ENCODE peak calls at places on chromosomes 7 and 10, in nine cellular contexts. G is mammary epithelial cell; Q is prostate gland; B is psoas muscle; P is CD8-positive, alpha-beta memory T cell; U is cardiac muscle cell; M is lower lobe of right lung; N is fibroblast of lung; R is H1. D is an unnamed sample. For H3K4me1, the result is how much of the 10 kb centered on the place peaks cover.

GRCh38 chr7:48634116-48634632 is 290.2 kb upstream of the CDC14C start:
- DNase-seq in G (no peak), Q (no peak), B (no peak), P (no peak), U (no peak), M (no peak), N (no peak), R (no peak), D (no peak)

GRCh38 chr10:126243976-126244375 is 144.3 kb downstream of the ADAM12 start:
- DNase-seq in G (no peak), Q (no peak), B (no peak), P (no peak), U (no peak), M (no peak), N (peak), R (no peak), D (no peak)

GRCh38 chr10:16505168-16505567 is 16.5 kb downstream of the C1QL3 start:
- DNase-seq in G (no peak), Q (no peak), B (no peak), P (no peak), U (no peak), M (no peak), N (no peak), R (no peak), D (no peak)

GRCh38 chr10:97422921-97423420 is 3.0 kb upstream of the PGAM1 start:
- DNase-seq in G (peak), Q (no peak), B (no peak), P (no peak), U (no peak), M (no peak), N (peak), R (no peak), D (no peak)

GRCh38 chr10:77383861-77384553 is 253.6 kb downstream of the KCNMA1 start:
- DNase-seq in G (no peak), Q (no peak), B (no peak), P (no peak), U (no peak), M (no peak), N (no peak), R (no peak), D (no peak)

GRCh38 chr10:49608166-49608758 is 1.8 kb upstream of the SLC18A3 start:
- DNase-seq in G (no peak), Q (no peak), B (no peak), P (no peak), U (no peak), M (no peak), N (no peak), R (no peak), D (peak)

GRCh38 chr7:36191292-36191920 is 38.4 kb downstream of the EEPD1 start:
- DNase-seq in G (no peak), Q (no peak), B (no peak), P (no peak), U (peak), M (no peak), N (peak), R (no peak), D (no peak)

GRCh38 chr10:73467210-73467609 is 28.6 kb downstream of the PPP3CB start:
- DNase-seq in G (no peak), Q (no peak), B (no peak), P (no peak), U (peak), M (no peak), N (no peak), R (no peak), D (no peak)

GRCh38 chr7:77368974-77369373 is 47.2 kb downstream of the GSAP start:
- DNase-seq in G (no peak), Q (no peak), B (no peak), P (no peak), U (peak), M (no peak), N (peak), R (no peak), D (no peak)

GRCh38 chr7:36658603-36659516 is 65.4 kb downstream of the AOAH start:
- DNase-seq in G (peak), Q (no peak), B (no peak), P (no peak), U (no peak), M (no peak), N (peak), R (no peak), D (no peak)

GRCh38 chr7:134844200-134844599 is 64.8 kb downstream of the CALD1 start:
- DNase-seq in G (peak), Q (no peak), B (no peak), P (no peak), U (no peak), M (no peak), N (no peak), R (no peak), D (no peak)
- H3K4me1 ChIP-seq in G (under half), Q (under half), B (under half), P (under half), U (under half), M (under half), N (under half), R (under half), D (under half)

DNA sequence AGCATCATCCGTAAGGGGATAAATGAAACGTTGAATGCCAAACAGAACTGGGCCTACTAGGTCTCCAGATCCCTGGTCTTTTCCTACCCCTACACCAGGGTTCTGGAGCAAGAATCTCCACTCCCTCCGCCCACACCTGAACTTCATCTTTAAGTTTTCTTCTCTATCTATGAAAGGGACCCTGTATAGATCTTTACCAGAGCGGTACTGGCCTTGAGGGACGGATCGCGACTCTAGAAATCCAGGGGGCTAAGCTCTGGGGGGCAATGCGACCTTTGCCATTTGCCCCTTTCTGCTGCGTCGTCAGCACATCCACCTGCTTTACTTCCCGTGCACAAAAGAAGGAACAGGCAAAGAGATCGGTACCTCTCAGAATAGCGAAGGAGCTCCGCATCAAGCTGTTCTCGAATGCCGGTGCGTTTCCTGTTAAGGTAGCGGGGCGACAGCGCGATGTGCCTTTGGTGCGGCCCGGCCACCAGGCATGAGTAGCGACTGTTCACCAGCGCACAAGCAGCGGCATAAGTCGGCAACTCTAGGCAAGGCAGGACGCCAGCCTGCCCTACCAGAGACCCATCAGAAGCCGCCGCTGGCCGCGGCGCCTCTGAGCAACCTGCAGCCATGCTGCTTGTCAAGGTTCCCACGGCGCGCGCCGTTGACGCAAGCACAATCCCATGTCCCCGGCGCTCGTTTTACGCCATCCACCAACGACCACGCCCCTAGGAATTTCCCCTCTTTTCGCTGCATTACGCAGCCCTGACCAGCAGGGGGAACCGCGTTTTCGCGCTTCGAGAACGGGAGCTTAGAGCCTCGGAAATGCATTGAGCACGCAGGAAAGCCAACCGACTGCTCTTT is at the start of gene POLR1F:
- DNase-seq in G (peak), Q (peak), B (peak), P (peak), U (peak), M (peak), N (peak), R (peak), D (peak)
- H3K4me1 ChIP-seq in G (under half), Q (under half), B (under half), P (under half), U (under half), M (under half), N (under half), R (under half), D (under half)

DNA sequence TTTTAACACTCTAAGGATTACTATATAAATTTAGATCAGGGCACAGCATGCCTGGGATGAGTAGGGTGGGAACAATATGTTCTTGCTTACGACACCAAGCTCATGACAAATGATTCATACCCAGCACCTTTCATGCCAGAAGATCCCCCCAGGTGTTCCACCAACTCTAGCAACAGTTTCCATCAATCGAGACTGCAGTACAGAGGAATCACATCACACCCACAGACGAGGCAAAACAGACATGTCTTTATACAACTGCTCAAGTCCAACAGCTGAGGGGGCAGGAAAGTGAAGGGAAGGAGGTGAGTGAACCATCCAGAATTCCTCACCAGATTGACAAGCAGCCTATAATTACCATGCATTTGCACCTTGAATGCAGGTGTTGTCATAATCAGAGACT is 3.6 kb downstream of the SORCS1 start:
- DNase-seq in G (no peak), Q (no peak), B (no peak), P (no peak), U (no peak), M (no peak), N (no peak), R (no peak), D (no peak)
- H3K4me1 ChIP-seq in G (under half), Q (under half), B (under half), P (under half), U (under half), M (under half), N (under half), R (under half), D (under half)

GRCh38 chr10:114370199-114370598 is 34.1 kb downstream of the AFAP1L2 start:
- DNase-seq in G (no peak), Q (no peak), B (no peak), P (no peak), U (peak), M (no peak), N (no peak), R (no peak), D (no peak)

GRCh38 chr10:114363745-114364460 is 40.4 kb downstream of the AFAP1L2 start:
- DNase-seq in G (no peak), Q (no peak), B (no peak), P (no peak), U (no peak), M (no peak), N (peak), R (no peak), D (no peak)

GRCh38 chr10:114364726-114365125 is 39.6 kb downstream of the AFAP1L2 start:
- DNase-seq in G (no peak), Q (no peak), B (no peak), P (no peak), U (no peak), M (no peak), N (no peak), R (no peak), D (no peak)

GRCh38 chr10:114367676-114368391 is 36.5 kb downstream of the AFAP1L2 start:
- DNase-seq in G (no peak), Q (peak), B (no peak), P (no peak), U (no peak), M (no peak), N (peak), R (no peak), D (no peak)

DNA sequence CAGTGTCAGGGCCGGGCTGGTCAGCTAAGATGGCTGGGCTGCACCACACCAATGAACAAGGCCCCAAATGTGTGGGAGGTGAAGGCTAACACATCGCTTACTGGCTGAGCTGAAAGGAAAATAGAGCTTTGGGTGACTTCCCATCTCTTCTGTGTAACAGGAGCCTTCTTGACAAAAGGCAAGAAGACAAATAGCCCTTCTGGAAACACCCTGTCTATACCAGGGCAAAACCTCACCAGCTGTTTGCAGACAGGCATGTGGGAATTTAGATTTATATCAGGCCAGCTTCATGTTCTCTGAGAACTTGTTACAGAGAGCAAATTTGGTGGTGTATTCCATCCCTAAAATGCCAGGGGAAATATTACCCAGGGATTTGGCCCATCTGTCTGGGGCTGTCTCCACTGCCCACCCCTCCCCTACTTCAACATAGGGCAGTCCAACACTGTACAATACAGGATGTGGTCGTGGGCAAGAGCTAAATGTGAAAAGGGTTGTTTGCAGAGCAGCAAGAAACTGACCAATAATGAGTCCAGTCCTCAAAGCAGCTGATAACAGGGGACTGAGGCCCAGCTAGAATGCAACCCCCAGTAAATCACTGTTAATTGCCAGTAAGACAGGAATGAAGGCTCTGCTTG is 37.1 kb downstream of the AFAP1L2 start:
- DNase-seq in G (no peak), Q (peak), B (no peak), P (no peak), U (no peak), M (no peak), N (peak), R (no peak), D (no peak)
- H3K4me1 ChIP-seq in G (under half), Q (under half), B (under half), P (under half), U (under half), M (under half), N (under half), R (under half), D (under half)

GRCh38 chr7:107945332-107945731 is 54.3 kb downstream of the DLD start:
- DNase-seq in G (no peak), Q (no peak), B (no peak), P (no peak), U (no peak), M (no peak), N (no peak), R (no peak), D (no peak)
- H3K4me1 ChIP-seq in G (under half), Q (under half), B (under half), P (under half), U (under half), M (under half), N (under half), R (under half), D (under half)

GRCh38 chr10:5079836-5080235 is 14.4 kb upstream of the AKR1C3 start:
- DNase-seq in G (no peak), Q (no peak), B (no peak), P (no peak), U (no peak), M (no peak), N (no peak), R (no peak), D (no peak)

GRCh38 chr10:5078781-5079180 is 15.4 kb upstream of the AKR1C3 start:
- DNase-seq in G (peak), Q (no peak), B (no peak), P (no peak), U (no peak), M (no peak), N (no peak), R (no peak), D (no peak)

GRCh38 chr10:5079306-5079830 is 14.8 kb upstream of the AKR1C3 start:
- DNase-seq in G (no peak), Q (no peak), B (no peak), P (no peak), U (no peak), M (no peak), N (no peak), R (no peak), D (no peak)

GRCh38 chr10:5076615-5077014 is 17.6 kb upstream of the AKR1C3 start:
- DNase-seq in G (no peak), Q (no peak), B (no peak), P (no peak), U (no peak), M (no peak), N (peak), R (no peak), D (no peak)

DNA sequence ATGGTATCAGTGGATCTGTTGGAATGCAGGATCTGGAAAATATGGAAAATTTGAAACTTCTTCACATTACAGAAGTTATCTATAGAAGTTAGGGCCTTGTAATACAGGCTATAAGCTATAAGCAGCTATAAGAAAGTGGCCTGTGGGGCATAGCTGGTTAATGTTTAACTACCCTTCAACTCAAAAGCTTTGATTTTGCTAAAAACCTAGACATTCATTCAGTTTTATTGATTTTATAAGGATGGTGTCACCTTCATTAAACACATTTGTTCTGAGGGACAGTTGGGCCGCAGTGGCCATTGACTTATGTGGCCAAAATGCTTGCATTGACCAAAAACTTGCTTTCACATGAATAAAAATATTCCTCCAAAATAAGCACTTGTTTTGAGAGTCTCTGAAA is 13.1 kb upstream of the AKR1C3 start:
- DNase-seq in G (no peak), Q (no peak), B (no peak), P (no peak), U (no peak), M (no peak), N (no peak), R (no peak), D (no peak)
- H3K4me1 ChIP-seq in G (under half), Q (under half), B (under half), P (under half), U (under half), M (under half), N (under half), R (under half), D (under half)

GRCh38 chr10:35448687-35449662 is 112.7 kb downstream of the CCNY start:
- DNase-seq in G (peak), Q (no peak), B (no peak), P (no peak), U (no peak), M (no peak), N (peak), R (no peak), D (peak)
- H3K4me1 ChIP-seq in G (under half), Q (under half), B (half or more), P (half or more), U (under half), M (half or more), N (under half), R (under half), D (under half)

GRCh38 chr7:28032738-28033380 is 147.7 kb downstream of the JAZF1 start:
- DNase-seq in G (no peak), Q (no peak), B (no peak), P (no peak), U (no peak), M (no peak), N (no peak), R (no peak), D (no peak)

GRCh38 chr7:28038175-28038855 is 142.3 kb downstream of the JAZF1 start:
- DNase-seq in G (no peak), Q (no peak), B (no peak), P (no peak), U (no peak), M (no peak), N (no peak), R (no peak), D (no peak)

GRCh38 chr7:28037220-28038010 is 143.2 kb downstream of the JAZF1 start:
- DNase-seq in G (peak), Q (no peak), B (no peak), P (no peak), U (no peak), M (no peak), N (peak), R (no peak), D (no peak)

GRCh38 chr7:28033386-28033785 is 147.2 kb downstream of the JAZF1 start:
- DNase-seq in G (peak), Q (no peak), B (no peak), P (no peak), U (no peak), M (no peak), N (no peak), R (no peak), D (no peak)

DNA sequence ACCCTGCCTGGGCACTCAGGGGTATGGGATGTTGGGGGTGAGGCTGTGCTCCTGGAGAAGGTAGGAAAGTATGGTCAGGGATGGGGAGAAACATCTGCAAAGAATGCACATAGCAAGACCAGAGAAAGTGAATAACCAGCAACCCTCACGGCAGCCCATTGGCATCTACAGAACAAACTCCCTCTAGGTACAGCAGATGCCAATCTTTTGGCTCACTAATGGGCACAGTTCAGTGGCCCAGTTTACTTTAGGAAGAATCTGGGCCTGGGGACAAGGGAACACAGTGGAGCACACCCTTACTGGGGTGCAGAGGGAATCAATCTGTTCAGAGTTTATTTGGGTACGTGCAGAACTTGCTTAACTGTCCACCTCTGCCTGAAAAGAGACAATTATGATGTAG is 143.8 kb downstream of the JAZF1 start:
- DNase-seq in G (peak), Q (peak), B (no peak), P (no peak), U (no peak), M (no peak), N (no peak), R (no peak), D (no peak)
- H3K4me1 ChIP-seq in G (half or more), Q (under half), B (under half), P (under half), U (under half), M (under half), N (under half), R (under half), D (under half)

GRCh38 chr10:78910021-78910420 is 158.7 kb upstream of the ZMIZ1 start:
- DNase-seq in G (no peak), Q (no peak), B (no peak), P (no peak), U (no peak), M (no peak), N (no peak), R (no peak), D (no peak)
- H3K4me1 ChIP-seq in G (under half), Q (under half), B (under half), P (under half), U (under half), M (under half), N (under half), R (under half), D (under half)

D was measured in aorta.